ENCODE peak calls at places on chromosomes 13 and 19, in eight cellular contexts. C is K562, U is pancreas, N is cardiac fibroblast, W is AG10803, K is right lobe of liver, D is A549, Z is OCI-LY7. Q is an unnamed sample.

GRCh38 chr19:38193445-38193844 is 30.6 kb downstream of the DPF1 start:
- DNase-seq in K (no peak), W (no peak), Z (no peak), D (no peak), C (no peak), U (no peak), N (no peak), Q (no peak)

GRCh38 chr13:51643114-51643881 is 59.0 kb downstream of the WDFY2 start:
- DNase-seq in N (peak), K (no peak), D (peak), C (no peak), Z (no peak), U (no peak), W (peak), Q (peak)

GRCh38 chr19:1813837-1814217 is 1.8 kb upstream of the ATP8B3 start:
- DNase-seq in W (no peak), U (no peak), Z (no peak), N (no peak), C (no peak), D (no peak), K (no peak), Q (no peak)

GRCh38 chr13:65336916-65337315 is 1893.2 kb downstream of the PCDH9 start:
- DNase-seq in W (peak), C (no peak), K (no peak), N (peak), D (no peak), U (no peak), Z (no peak), Q (peak)

GRCh38 chr19:55657004-55657747 is 2.3 kb downstream of the U2AF2 start:
- DNase-seq in N (no peak), U (no peak), C (peak), K (no peak), Z (no peak), W (no peak), D (no peak), Q (no peak)

GRCh38 chr13:30042272-30042671 is 191.9 kb upstream of the UBL3 start:
- DNase-seq in C (no peak), D (no peak), N (no peak), W (no peak), U (no peak), Z (no peak), K (no peak), Q (no peak)

GRCh38 chr13:43132228-43132627 is 108.8 kb downstream of the DNAJC15 start:
- DNase-seq in D (peak), K (no peak), C (peak), U (no peak), Z (peak), W (no peak), N (peak), Q (peak)

GRCh38 chr13:78022164-78022877 is 103.7 kb upstream of the EDNRB start:
- DNase-seq in N (peak), U (peak), W (peak), K (no peak), D (no peak), Z (peak), C (no peak), Q (peak)

GRCh38 chr13:94480672-94481145 is 1.2 kb upstream of the DCT start:
- DNase-seq in D (no peak), N (peak), Z (no peak), C (no peak), U (no peak), W (peak), K (no peak), Q (peak)

GRCh38 chr13:21979156-21979819 is 308.4 kb downstream of the FGF9 start:
- DNase-seq in D (no peak), W (no peak), U (no peak), K (no peak), N (no peak), Z (no peak), C (no peak), Q (no peak)

GRCh38 chr19:2582984-2583956 is 107.3 kb downstream of the GADD45B start:
- DNase-seq in U (no peak), Z (peak), K (no peak), C (no peak), N (no peak), W (peak), D (no peak), Q (peak)

GRCh38 chr19:8391274-8392016 is 1.3 kb downstream of the RAB11B start:
- DNase-seq in U (no peak), D (no peak), Z (no peak), N (no peak), C (no peak), W (no peak), K (no peak), Q (no peak)

GRCh38 chr19:21322528-21322927 is 6.7 kb downstream of the ZNF708 start:
- DNase-seq in D (no peak), K (no peak), C (no peak), Z (no peak), U (no peak), N (peak), W (no peak), Q (peak)

GRCh38 chr19:48991823-48992570 is 1.1 kb downstream of the GYS1 start:
- DNase-seq in D (peak), N (peak), W (peak), K (no peak), U (peak), Z (no peak), C (peak), Q (peak)

GRCh38 chr13:101291647-101292515 is 124.4 kb downstream of the NALCN start:
- DNase-seq in C (no peak), U (no peak), Z (no peak), W (peak), D (no peak), N (no peak), K (no peak), Q (no peak)

GRCh38 chr19:5624154-5624663 is 1.3 kb downstream of the SAFB start:
- DNase-seq in D (no peak), N (peak), K (peak), Z (peak), C (peak), U (peak), W (peak), Q (peak)

GRCh38 chr13:44738463-44738862 is 162.3 kb upstream of the TSC22D1 start:
- DNase-seq in W (no peak), Z (no peak), U (no peak), K (no peak), N (no peak), D (no peak), C (no peak), Q (no peak)

GRCh38 chr13:76816394-76816793 is 69.8 kb downstream of the KCTD12 start:
- DNase-seq in Z (no peak), U (no peak), C (no peak), D (no peak), W (no peak), K (no peak), N (no peak), Q (no peak)

GRCh38 chr19:53870485-53870844 is 2.8 kb downstream of the MYADM start:
- DNase-seq in Z (peak), K (peak), D (no peak), N (no peak), U (no peak), W (no peak), C (peak), Q (no peak)

GRCh38 chr19:5623397-5624153 is 692 bp downstream of the SAFB start:
- DNase-seq in C (peak), K (peak), Z (peak), D (no peak), W (no peak), N (no peak), U (peak), Q (no peak)

GRCh38 chr19:16316506-16316882 is 8.1 kb upstream of the KLF2 start:
- DNase-seq in K (no peak), N (no peak), C (no peak), Z (peak), U (no peak), W (no peak), D (no peak), Q (no peak)

GRCh38 chr19:32675720-32676185 is at the start of gene RGS9BP:
- DNase-seq in K (peak), N (peak), D (peak), C (peak), Z (no peak), U (peak), W (peak), Q (peak)

GRCh38 chr19:40530091-40530901 is 46.4 kb upstream of the SHKBP1 start:
- DNase-seq in K (no peak), C (peak), N (no peak), D (peak), U (peak), Z (peak), W (no peak), Q (no peak)

GRCh38 chr13:50948576-50948975 is 39.0 kb downstream of the RNASEH2B start:
- DNase-seq in W (peak), N (no peak), K (no peak), C (no peak), D (no peak), U (no peak), Z (no peak), Q (no peak)

GRCh38 chr19:51808333-51808986 is 13.5 kb downstream of the FPR3 start:
- DNase-seq in D (no peak), U (no peak), K (no peak), W (peak), Z (no peak), C (peak), N (peak), Q (peak)

GRCh38 chr13:51091839-51092238 is 19.2 kb downstream of the C13orf42 start:
- DNase-seq in C (no peak), K (no peak), D (no peak), N (no peak), W (no peak), U (no peak), Z (no peak), Q (no peak)

GRCh38 chr19:18291590-18292459 is 10.4 kb upstream of the JUND start:
- DNase-seq in Z (peak), N (peak), D (peak), U (peak), W (peak), C (peak), K (peak), Q (peak)

DNA sequence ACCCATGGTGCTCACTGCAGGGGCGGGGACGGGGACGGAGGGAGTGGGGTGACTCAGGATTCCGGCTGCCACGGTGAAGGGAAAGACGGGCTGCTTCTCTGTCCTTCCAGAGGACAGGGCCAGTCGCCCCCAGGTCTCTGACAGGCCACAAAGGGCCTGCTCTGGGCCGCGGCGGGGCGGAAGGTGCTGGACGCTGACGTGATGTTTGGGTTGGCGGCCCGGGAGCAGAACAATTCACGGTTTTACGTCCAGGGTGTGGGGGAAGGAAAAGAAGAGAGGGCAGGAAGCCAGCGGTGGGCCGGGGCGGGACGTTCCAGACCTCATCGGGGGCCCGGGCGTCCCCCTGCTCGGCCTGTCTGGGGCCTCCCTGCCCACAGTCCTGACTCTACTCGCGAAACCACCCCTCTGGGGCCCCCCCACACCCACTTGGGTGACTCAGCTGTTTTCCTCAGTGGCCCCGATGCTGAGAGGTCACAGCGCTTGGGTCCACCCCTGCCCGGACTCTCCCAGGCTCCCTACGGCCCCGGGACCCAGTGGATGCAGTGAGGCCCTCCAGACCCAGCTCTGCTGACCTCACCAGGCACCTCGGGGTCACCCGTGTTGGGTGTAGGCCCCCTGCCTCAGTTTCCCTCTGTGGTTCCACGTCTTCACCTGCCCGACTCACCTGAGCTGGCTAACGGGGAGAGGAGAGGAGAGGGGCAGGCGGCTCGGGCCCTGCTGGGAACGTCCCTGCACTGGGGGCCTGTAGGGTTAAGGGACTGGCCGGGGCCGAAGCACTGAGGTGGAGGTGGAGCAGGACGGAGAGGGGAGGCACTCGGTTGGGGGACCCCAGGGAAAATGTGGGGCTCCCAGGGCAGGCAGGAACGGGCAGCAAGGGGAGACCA is 29.2 kb downstream of the PIP5K1C start:
- DNase-seq in C (peak), K (peak), W (peak), Z (no peak), D (no peak), U (no peak), N (peak), Q (peak)
- H3K4me3 ChIP-seq in C (peak), K (no peak), W (peak), Z (no peak), D (no peak), U (no peak), N (no peak), Q (peak)

GRCh38 chr13:74015137-74015536 is 119.1 kb downstream of the KLF12 start:
- DNase-seq in C (no peak), K (no peak), Z (peak), N (no peak), U (no peak), D (peak), W (no peak), Q (peak)
- TF ChIP-seq CTCF in C (no peak), K (peak), Z (peak), N (peak), U (no peak), D (peak), W (no peak), Q (peak)

GRCh38 chr13:112067121-112067741 is at the start of gene SOX1:
- DNase-seq in N (no peak), D (no peak), K (no peak), W (no peak), C (no peak), Z (no peak), U (no peak), Q (no peak)
- H3K4me3 ChIP-seq in N (no peak), D (no peak), K (no peak), W (no peak), C (no peak), Z (no peak), U (peak), Q (no peak)

GRCh38 chr19:45508931-45509691 is 1.8 kb downstream of the VASP start:
- DNase-seq in U (peak), W (peak), K (peak), N (peak), Z (peak), C (peak), D (peak), Q (peak)
- TF ChIP-seq CTCF in U (no peak), W (no peak), K (peak), N (no peak), Z (peak), C (no peak), D (no peak), Q (no peak)

GRCh38 chr13:33205224-33205623 is 80.3 kb downstream of the STARD13 start:
- DNase-seq in C (no peak), D (no peak), Z (no peak), K (no peak), U (no peak), N (no peak), W (no peak), Q (no peak)
- H3K4me3 ChIP-seq in C (no peak), D (no peak), Z (no peak), K (no peak), U (peak), N (no peak), W (no peak), Q (peak)

DNA sequence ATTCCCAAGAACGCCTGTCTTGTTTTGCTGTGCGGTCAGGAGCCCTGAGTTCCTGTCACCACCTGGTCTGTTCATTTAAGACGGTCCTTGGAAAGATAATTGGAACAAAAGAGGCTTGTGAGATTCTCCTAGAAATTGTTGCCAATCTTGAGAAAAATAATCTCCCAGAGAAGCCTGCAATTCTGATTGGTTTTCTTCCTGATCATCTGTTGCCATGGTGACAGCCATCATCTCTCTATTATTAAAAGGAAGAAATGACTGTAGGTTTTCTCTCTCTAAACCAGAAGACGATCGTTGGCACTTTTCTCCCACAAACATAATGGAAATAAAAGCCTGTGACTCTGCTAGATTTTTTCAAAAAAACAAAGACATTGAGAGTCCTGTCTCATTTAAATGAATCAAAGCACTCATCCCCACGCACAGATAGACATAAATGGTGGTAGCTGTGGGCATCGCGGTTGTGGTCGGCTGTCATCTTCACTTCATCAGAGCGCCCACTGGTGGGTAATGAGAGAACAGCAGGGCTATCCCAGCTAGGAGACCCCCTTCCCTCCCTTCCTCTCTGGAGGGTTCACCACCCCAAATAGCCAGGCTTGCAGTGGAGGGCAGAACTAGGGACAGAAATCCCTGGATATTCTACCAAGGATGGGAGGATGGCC is 21.7 kb upstream of the CALM3 start:
- DNase-seq in C (no peak), K (no peak), Z (peak), D (peak), N (no peak), U (no peak), W (no peak), Q (no peak)
- TF ChIP-seq CTCF in C (no peak), K (peak), Z (peak), D (peak), N (peak), U (peak), W (no peak), Q (peak)

DNA sequence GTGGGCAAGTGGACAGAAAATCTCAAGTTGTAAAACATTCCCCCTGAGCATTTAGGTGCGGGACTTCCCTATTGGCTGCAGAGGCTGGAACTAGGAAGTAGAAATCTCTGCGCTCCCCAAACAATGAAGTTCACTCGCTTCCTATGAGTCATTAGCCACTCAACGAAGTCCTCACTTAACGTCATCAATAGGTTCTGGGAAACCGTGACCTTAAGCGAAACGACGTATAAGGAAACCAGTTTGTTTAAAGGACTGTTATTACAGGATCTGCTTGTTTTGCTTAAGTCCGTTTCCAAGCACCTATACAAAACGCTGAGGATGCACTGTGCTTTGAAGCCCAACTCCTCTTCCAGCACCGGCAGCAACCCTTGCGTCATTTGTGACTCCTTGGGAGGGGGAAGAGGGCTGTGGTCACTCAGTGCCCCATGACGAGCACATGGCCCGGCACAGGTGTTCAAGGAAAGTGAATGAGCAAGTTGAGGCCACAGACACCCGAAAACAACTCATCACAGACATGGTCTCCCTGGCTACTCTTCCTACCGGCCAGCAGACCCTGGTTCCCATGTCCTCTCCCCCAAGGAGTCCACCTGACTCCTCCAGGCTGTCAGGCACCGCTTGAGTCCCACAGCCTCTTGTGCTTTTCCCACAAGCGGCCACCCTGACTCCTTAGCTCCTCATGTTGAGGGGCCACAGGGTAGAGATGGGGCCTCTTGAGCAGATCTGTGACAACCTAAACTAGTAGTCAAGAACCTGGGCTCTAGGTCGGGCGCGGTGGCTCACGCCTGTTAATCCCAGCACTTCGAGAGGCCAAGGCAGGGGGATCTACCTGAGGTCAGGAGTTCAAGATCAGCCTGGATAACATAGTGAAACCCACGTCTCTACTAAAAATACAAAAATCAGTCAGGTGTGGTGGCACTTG is 4.8 kb downstream of the RPS16 start:
- DNase-seq in K (no peak), Z (peak), W (peak), N (peak), C (peak), U (no peak), D (peak), Q (peak)
- H3K4me3 ChIP-seq in K (no peak), Z (no peak), W (no peak), N (no peak), C (no peak), U (no peak), D (peak), Q (peak)

DNA sequence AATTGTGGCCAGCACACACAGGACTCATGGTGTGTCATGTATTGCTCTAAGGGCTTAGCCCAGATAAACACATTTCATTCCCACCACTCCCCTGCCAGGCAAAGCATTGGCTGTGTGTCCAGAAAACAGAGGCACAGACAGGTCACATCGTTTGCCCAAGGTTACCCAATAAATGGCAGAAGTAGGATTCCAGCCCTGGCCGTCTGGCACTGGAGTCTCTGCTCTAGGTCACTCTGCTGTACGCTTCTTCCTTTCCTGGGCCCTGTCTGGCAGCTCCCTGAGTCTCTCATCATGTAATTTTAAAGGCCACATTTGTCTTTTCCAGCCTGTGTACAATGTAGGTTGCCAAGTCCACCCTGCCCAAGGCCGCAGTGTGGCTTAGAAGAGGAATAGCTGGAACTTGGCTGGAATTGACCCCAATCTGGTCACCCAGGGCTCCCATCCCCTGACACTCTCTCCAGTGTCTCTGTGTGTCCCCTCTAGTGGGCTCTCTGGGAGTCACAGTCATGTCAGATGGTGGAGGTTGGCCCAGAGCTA is 264.5 kb upstream of the TSHZ3 start:
- DNase-seq in N (no peak), W (no peak), D (no peak), Z (no peak), K (no peak), U (peak), C (no peak), Q (no peak)
- TF ChIP-seq CTCF in N (no peak), W (no peak), D (no peak), Z (no peak), K (no peak), U (no peak), C (no peak), Q (no peak)